ENCODE peak calls at places on chromosome 2, in four cellular contexts. I is tibial nerve, Q is tibial artery, V is GM23338. H is an unnamed sample.
A peak's percentile ranks its signal among the peaks of the same experiment; 100 is the strongest.

GRCh38 chr2:179860255-179861026 is 971 bp downstream of the ZNF385B start:
- DNase-seq in I (no peak), Q (peak; percentile 66), V (peak; percentile 73), H (no peak)

GRCh38 chr2:74573747-74574562 is 19.4 kb downstream of the DOK1 start:
- DNase-seq in I (no peak), Q (no peak), V (no peak), H (no peak)

GRCh38 chr2:241772063-241772499 is 4.5 kb upstream of the GAL3ST2 start:
- DNase-seq in I (no peak), Q (no peak), V (no peak), H (no peak)

GRCh38 chr2:238948765-238949641 is 101.1 kb downstream of the TWIST2 start:
- DNase-seq in I (no peak), Q (peak; percentile 38), V (no peak), H (no peak)

GRCh38 chr2:110806053-110806452 is 73.7 kb downstream of the ACOXL start:
- DNase-seq in I (no peak), Q (no peak), V (no peak), H (no peak)

GRCh38 chr2:25445464-25445863 is 103.7 kb upstream of the DNMT3A start:
- DNase-seq in I (no peak), Q (no peak), V (peak; percentile 48), H (no peak)

GRCh38 chr2:242085941-242086621 is 216.6 kb downstream of the RTP5 start:
- DNase-seq in I (no peak), Q (peak; percentile 76), V (no peak), H (no peak)

GRCh38 chr2:69567157-69567908 is 76.2 kb downstream of the AAK1 start:
- DNase-seq in I (no peak), Q (no peak), V (no peak), H (no peak)

GRCh38 chr2:35185861-35186412 is 1169.6 kb upstream of the CRIM1 start:
- DNase-seq in I (no peak), Q (no peak), V (no peak), H (no peak)

GRCh38 chr2:45452866-45453265 is 158.2 kb downstream of the SRBD1 start:
- DNase-seq in I (no peak), Q (peak; percentile 67), V (no peak), H (no peak)

GRCh38 chr2:31429759-31430438 is 15.4 kb upstream of the XDH start:
- DNase-seq in I (no peak), Q (no peak), V (no peak), H (no peak)

GRCh38 chr2:95206086-95206485 is 1.2 kb upstream of the ZNF892 start:
- DNase-seq in I (no peak), Q (no peak), V (peak; percentile 36), H (no peak)

GRCh38 chr2:22694856-22695255 is 690.1 kb upstream of the KLHL29 start:
- DNase-seq in I (no peak), Q (no peak), V (peak; percentile 74), H (no peak)

GRCh38 chr2:240467149-240467642 is 31.7 kb downstream of the GPC1 start:
- DNase-seq in I (peak; percentile 5), Q (no peak), V (no peak), H (no peak)

GRCh38 chr2:11320698-11321492 is 23.5 kb downstream of the ROCK2 start:
- DNase-seq in I (no peak), Q (no peak), V (peak; percentile 27), H (no peak)

GRCh38 chr2:232658217-232658785 is 24.9 kb downstream of the EFHD1 start:
- DNase-seq in I (no peak), Q (no peak), V (peak; percentile 42), H (no peak)

GRCh38 chr2:102788880-102789250 is 27.0 kb downstream of the TMEM182 start:
- DNase-seq in I (no peak), Q (no peak), V (no peak), H (no peak)

GRCh38 chr2:126778561-126779285 is 120.0 kb upstream of the TEX51 start:
- DNase-seq in I (no peak), Q (peak; percentile 48), V (no peak), H (no peak)

GRCh38 chr2:42786561-42787345 is 5.6 kb downstream of the HAAO start:
- DNase-seq in I (no peak), Q (no peak), V (peak; percentile 45), H (no peak)

GRCh38 chr2:26754972-26755670 is 9.0 kb upstream of the SLC35F6 start:
- DNase-seq in I (no peak), Q (no peak), V (peak; percentile 24), H (no peak)

GRCh38 chr2:69095246-69095645 is 82.3 kb downstream of the ANTXR1 start:
- DNase-seq in I (no peak), Q (no peak), V (no peak), H (no peak)

GRCh38 chr2:170202437-170202836 is 24.5 kb downstream of the MYO3B start:
- DNase-seq in I (no peak), Q (no peak), V (no peak), H (no peak)

GRCh38 chr2:203412555-203413331 is 84.5 kb downstream of the ABI2 start:
- DNase-seq in I (no peak), Q (no peak), V (no peak), H (no peak)

GRCh38 chr2:11827547-11827946 is 81.1 kb downstream of the LPIN1 start:
- DNase-seq in I (no peak), Q (no peak), V (no peak), H (no peak)

GRCh38 chr2:26274058-26274613 is 29.4 kb downstream of the HADHB start:
- DNase-seq in I (peak; percentile 43), Q (peak; percentile 78), V (no peak), H (peak; percentile 78)

GRCh38 chr2:60432202-60432601 is 121.3 kb downstream of the BCL11A start:
- DNase-seq in I (no peak), Q (no peak), V (no peak), H (no peak)

GRCh38 chr2:30334738-30335426 is 103.5 kb downstream of the LBH start:
- DNase-seq in I (no peak), Q (no peak), V (peak; percentile 19), H (no peak)

GRCh38 chr2:55428258-55428657 is 8.6 kb upstream of the CCDC88A start:
- DNase-seq in I (no peak), Q (no peak), V (no peak), H (no peak)

GRCh38 chr2:199055336-199055735 is 402.4 kb downstream of the SATB2 start:
- DNase-seq in I (no peak), Q (no peak), V (no peak), H (no peak)

GRCh38 chr2:204239756-204240155 is 303.2 kb downstream of the ICOS start:
- DNase-seq in I (no peak), Q (no peak), V (no peak), H (no peak)

GRCh38 chr2:30862054-30862651 is 54.9 kb upstream of the CAPN13 start:
- DNase-seq in I (no peak), Q (no peak), V (peak; percentile 79), H (peak; percentile 44)

GRCh38 chr2:71932780-71933466 is 214.7 kb downstream of the CYP26B1 start:
- DNase-seq in I (no peak), Q (peak; percentile 62), V (no peak), H (no peak)

GRCh38 chr2:97737421-97738235 is 24.3 kb downstream of the ZAP70 start:
- DNase-seq in I (no peak), Q (peak; percentile 58), V (no peak), H (no peak)

GRCh38 chr2:97738236-97739019 is 25.1 kb downstream of the ZAP70 start:
- DNase-seq in I (no peak), Q (peak; percentile 50), V (no peak), H (no peak)

GRCh38 chr2:97739893-97740245 is 26.5 kb downstream of the ZAP70 start:
- DNase-seq in I (no peak), Q (peak; percentile 41), V (no peak), H (no peak)

GRCh38 chr2:97740590-97741182 is 27.3 kb downstream of the ZAP70 start:
- DNase-seq in I (no peak), Q (peak; percentile 54), V (peak; percentile 88), H (peak; percentile 22)

DNA sequence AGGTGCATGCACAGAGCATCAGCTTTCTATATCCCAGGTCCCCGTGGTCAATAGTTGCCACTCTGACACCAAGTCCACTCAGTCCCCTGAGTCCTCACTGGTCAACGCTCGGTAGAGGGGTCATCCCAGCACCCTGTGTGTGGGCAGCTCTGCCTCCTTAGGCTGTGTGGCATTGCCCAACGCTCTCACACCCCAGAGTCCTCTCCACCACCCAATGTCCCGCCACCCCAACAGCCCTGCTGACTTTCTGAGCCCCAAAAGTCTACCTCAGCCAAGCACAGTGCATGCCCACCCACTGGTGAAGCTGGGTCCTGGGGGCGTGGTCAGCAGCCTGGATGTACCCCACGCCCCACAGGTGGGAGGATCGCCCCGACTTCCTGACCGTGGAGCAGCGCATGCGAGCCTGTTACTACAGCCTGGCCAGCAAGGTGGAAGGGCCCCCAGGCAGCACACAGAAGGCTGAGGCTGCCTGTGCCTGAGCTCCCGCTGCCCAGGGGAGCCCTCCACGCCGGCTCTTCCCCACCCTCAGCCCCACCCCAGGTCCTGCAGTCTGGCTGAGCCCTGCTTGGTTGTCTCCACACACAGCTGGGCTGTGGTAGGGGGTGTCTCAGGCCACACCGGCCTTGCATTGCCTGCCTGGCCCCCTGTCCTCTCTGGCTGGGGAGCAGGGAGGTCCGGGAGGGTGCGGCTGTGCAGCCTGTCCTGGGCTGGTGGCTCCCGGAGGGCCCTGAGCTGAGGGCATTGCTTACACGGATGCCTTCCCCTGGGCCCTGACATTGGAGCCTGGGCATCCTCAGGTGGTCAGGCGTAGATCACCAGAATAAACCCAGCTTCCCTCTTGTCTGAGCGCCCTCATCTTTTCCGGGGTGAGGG is 25.9 kb downstream of the ZAP70 start:
- DNase-seq in I (no peak), Q (peak; percentile 54), V (no peak), H (no peak)
- TF ChIP-seq CTCF in I (no peak), Q (no peak), V (no peak), H (no peak)

GRCh38 chr2:219385958-219386520 is 1.7 kb downstream of the DNPEP start:
- DNase-seq in I (no peak), Q (no peak), V (no peak), H (no peak)
- H3K4me3 ChIP-seq in I (no peak overlapping the region), Q (no peak overlapping the region), V (no peak overlapping the region), H (no peak overlapping the region)

GRCh38 chr2:105126353-105126752 is 88.5 kb downstream of the MRPS9 start:
- DNase-seq in I (no peak), Q (no peak), V (no peak), H (no peak)

GRCh38 chr2:105125920-105126319 is 88.1 kb downstream of the MRPS9 start:
- DNase-seq in I (no peak), Q (no peak), V (peak; percentile 66), H (no peak)

GRCh38 chr2:105121417-105121816 is 83.5 kb downstream of the MRPS9 start:
- DNase-seq in I (no peak), Q (no peak), V (no peak), H (no peak)

GRCh38 chr2:105127288-105127915 is 89.5 kb downstream of the MRPS9 start:
- DNase-seq in I (no peak), Q (no peak), V (no peak), H (no peak)

GRCh38 chr2:105125428-105125827 is 87.6 kb downstream of the MRPS9 start:
- DNase-seq in I (no peak), Q (no peak), V (peak; percentile 83), H (no peak)
- TF ChIP-seq CTCF in I (no peak), Q (no peak), V (peak; percentile 64), H (no peak)

DNA sequence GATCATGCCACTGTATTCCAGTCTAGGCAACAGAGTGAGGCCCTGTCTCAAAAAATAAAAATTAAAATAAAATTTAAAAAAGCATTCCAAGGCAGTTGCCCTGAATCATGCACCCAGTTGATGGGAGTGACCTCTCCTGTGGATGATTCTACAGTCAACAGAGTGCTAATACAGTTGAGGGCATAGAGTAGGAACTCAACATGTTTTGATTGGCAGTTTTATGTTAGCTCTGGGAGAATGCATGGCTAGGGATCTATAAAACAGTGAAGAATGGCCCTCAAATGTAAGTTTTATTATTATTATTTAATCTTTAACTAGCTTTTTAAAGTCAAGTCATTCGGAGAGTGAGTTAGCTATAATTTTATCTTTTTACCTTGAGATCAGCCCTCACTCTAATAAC is 228.5 kb upstream of the ITGA4 start:
- DNase-seq in I (no peak), Q (no peak), V (no peak), H (no peak)
- H3K4me3 ChIP-seq in I (no peak overlapping the region), Q (no peak overlapping the region), V (no peak overlapping the region), H (no peak overlapping the region)